ENCODE peak calls at places on chromosome 14, in nine cellular contexts. X is aorta, N is SW 1271, T is fibroblast of mammary gland, M is anterior cingulate cortex, H is OCI-LY7, E is WTC11, Q is posterior cingulate gyrus, D is stromal cell of bone marrow. U is an unnamed sample.

GRCh38 chr14:72457641-72458040 is 436.3 kb downstream of the DPF3 start:
- DNase-seq in X (no peak), N (no peak), T (peak; percentile 34), M (no peak), H (no peak), E (no peak), Q (no peak), D (no peak), U (no peak)

GRCh38 chr14:52563120-52563519 is 10.5 kb downstream of the GPR137C start:
- DNase-seq in X (no peak), N (no peak), T (peak; percentile 83), M (no peak), H (no peak), E (no peak), Q (no peak), D (peak; percentile 38), U (no peak)

GRCh38 chr14:96568646-96569045 is 66.5 kb downstream of the PAPOLA start:
- DNase-seq in X (no peak), N (no peak), T (no peak), M (no peak), H (no peak), E (no peak), Q (no peak), D (no peak), U (no peak)

GRCh38 chr14:52863339-52863700 is 71.9 kb upstream of the GNPNAT1 start:
- DNase-seq in X (no peak), N (no peak), T (no peak), M (no peak), H (no peak), E (no peak), Q (no peak), D (no peak), U (no peak)

GRCh38 chr14:104048758-104049496 is 36.6 kb upstream of the ASPG start:
- DNase-seq in X (no peak), N (no peak), T (peak; percentile 89), M (no peak), H (no peak), E (no peak), Q (no peak), D (peak; percentile 21), U (peak; percentile 37)

GRCh38 chr14:104441275-104442106 is 138.1 kb upstream of the C14orf180 start:
- DNase-seq in X (no peak), N (no peak), T (no peak), M (no peak), H (no peak), E (no peak), Q (no peak), D (no peak), U (no peak)

GRCh38 chr14:92560106-92560865 is 46.7 kb downstream of the RIN3 start:
- DNase-seq in X (no peak), N (no peak), T (no peak), M (no peak), H (no peak), E (no peak), Q (no peak), D (no peak), U (no peak)

GRCh38 chr14:74085047-74085637 is 386 bp downstream of the LIN52 start:
- DNase-seq in X (no peak), N (peak; percentile 38), T (peak; percentile 51), M (no peak), H (peak; percentile 12), E (peak; percentile 19), Q (no peak), D (no peak), U (peak; percentile 69)

GRCh38 chr14:69260979-69261605 is 1.1 kb downstream of the GALNT16 start:
- DNase-seq in X (no peak), N (no peak), T (no peak), M (no peak), H (peak; percentile 55), E (peak; percentile 73), Q (no peak), D (no peak), U (peak; percentile 53)

GRCh38 chr14:35331605-35332516 is 39.7 kb downstream of the PSMA6 start:
- DNase-seq in X (no peak), N (no peak), T (peak; percentile 55), M (no peak), H (no peak), E (no peak), Q (no peak), D (no peak), U (peak; percentile 71)

GRCh38 chr14:90508536-90509254 is 111.9 kb downstream of the CALM1 start:
- DNase-seq in X (no peak), N (no peak), T (no peak), M (no peak), H (no peak), E (no peak), Q (no peak), D (no peak), U (no peak)

GRCh38 chr14:65268594-65268993 is 143.9 kb upstream of the FUT8 start:
- DNase-seq in X (no peak), N (no peak), T (no peak), M (no peak), H (no peak), E (no peak), Q (no peak), D (no peak), U (no peak)

GRCh38 chr14:85590784-85591183 is 60.8 kb downstream of the FLRT2 start:
- DNase-seq in X (no peak), N (no peak), T (peak; percentile 36), M (no peak), H (no peak), E (no peak), Q (no peak), D (no peak), U (no peak)

GRCh38 chr14:101361044-101361443 is 200.3 kb upstream of the DIO3 start:
- DNase-seq in X (peak; percentile 45), N (no peak), T (no peak), M (no peak), H (peak; percentile 98), E (no peak), Q (no peak), D (no peak), U (no peak)

GRCh38 chr14:86575141-86575540 is 1045.2 kb downstream of the FLRT2 start:
- DNase-seq in X (no peak), N (no peak), T (peak; percentile 33), M (no peak), H (no peak), E (no peak), Q (no peak), D (no peak), U (no peak)

GRCh38 chr14:34982421-34983147 is at the start of gene SRP54:
- DNase-seq in X (peak; percentile 99), N (peak; percentile 89), T (peak; percentile 97), M (peak; percentile 90), H (peak; percentile 99), E (peak; percentile 100), Q (peak; percentile 98), D (peak; percentile 92), U (peak; percentile 100)

GRCh38 chr14:74502236-74503019 is 8.9 kb downstream of the ISCA2 start:
- DNase-seq in X (peak; percentile 50), N (no peak), T (peak; percentile 49), M (no peak), H (peak; percentile 62), E (peak; percentile 58), Q (peak; percentile 36), D (no peak), U (peak; percentile 57)

GRCh38 chr14:22850944-22851790 is 14.8 kb downstream of the MMP14 start:
- DNase-seq in X (peak; percentile 95), N (peak; percentile 64), T (peak; percentile 99), M (peak; percentile 33), H (no peak), E (no peak), Q (no peak), D (peak; percentile 100), U (peak; percentile 32)

GRCh38 chr14:83085141-83085540 is 1551.5 kb upstream of the SEL1L start:
- DNase-seq in X (no peak), N (no peak), T (no peak), M (no peak), H (no peak), E (no peak), Q (no peak), D (no peak), U (no peak)

GRCh38 chr14:36519431-36520321 is at the start of gene NKX2-1:
- DNase-seq in X (no peak), N (no peak), T (no peak), M (no peak), H (no peak), E (peak; percentile 72), Q (no peak), D (no peak), U (no peak)

GRCh38 chr14:100342195-100342594 is 19.1 kb downstream of the SLC25A47 start:
- DNase-seq in X (no peak), N (no peak), T (no peak), M (no peak), H (no peak), E (no peak), Q (no peak), D (no peak), U (no peak)

GRCh38 chr14:54653764-54654469 is 87.0 kb downstream of the SAMD4A start:
- DNase-seq in X (peak; percentile 58), N (peak; percentile 40), T (peak; percentile 91), M (no peak), H (no peak), E (no peak), Q (no peak), D (peak; percentile 80), U (no peak)

GRCh38 chr14:105092124-105092911 is 27.1 kb upstream of the GPR132 start:
- DNase-seq in X (peak; percentile 62), N (no peak), T (no peak), M (no peak), H (no peak), E (no peak), Q (no peak), D (no peak), U (no peak)

GRCh38 chr14:102602421-102603292 is 10.2 kb downstream of the RCOR1 start:
- DNase-seq in X (no peak), N (no peak), T (no peak), M (no peak), H (no peak), E (no peak), Q (no peak), D (no peak), U (peak; percentile 29)

GRCh38 chr14:104753528-104754212 is 723 bp downstream of the SIVA1 start:
- DNase-seq in X (no peak), N (no peak), T (no peak), M (no peak), H (peak; percentile 18), E (no peak), Q (no peak), D (no peak), U (peak; percentile 30)

GRCh38 chr14:31829256-31829923 is 247.7 kb upstream of the ARHGAP5 start:
- DNase-seq in X (no peak), N (no peak), T (peak; percentile 84), M (no peak), H (no peak), E (no peak), Q (no peak), D (peak; percentile 9), U (no peak)

GRCh38 chr14:34180428-34180827 is 229.6 kb upstream of the EGLN3 start:
- DNase-seq in X (no peak), N (no peak), T (no peak), M (no peak), H (no peak), E (no peak), Q (no peak), D (no peak), U (peak; percentile 28)

GRCh38 chr14:101836131-101836530 is 74.6 kb downstream of the PPP2R5C start:
- DNase-seq in X (no peak), N (no peak), T (peak; percentile 59), M (no peak), H (no peak), E (no peak), Q (no peak), D (peak; percentile 51), U (no peak)

GRCh38 chr14:90795744-90796143 is 20.5 kb downstream of the TTC7B start:
- DNase-seq in X (no peak), N (peak; percentile 16), T (peak; percentile 87), M (no peak), H (no peak), E (no peak), Q (no peak), D (peak; percentile 72), U (no peak)

GRCh38 chr14:68786491-68787234 is 6.2 kb downstream of the ZFP36L1 start:
- DNase-seq in X (no peak), N (peak; percentile 14), T (peak; percentile 91), M (no peak), H (no peak), E (no peak), Q (no peak), D (peak; percentile 64), U (peak; percentile 57)

GRCh38 chr14:99158646-99159165 is 113.3 kb downstream of the BCL11B start:
- DNase-seq in X (no peak), N (no peak), T (no peak), M (no peak), H (no peak), E (no peak), Q (no peak), D (no peak), U (no peak)